ENCODE peak calls at places on chromosomes 5 and 9, in nine cellular contexts. One of them, this sample, is unnamed. For H3K4me1 and H3K27me3, the result is how much of the 10 kb centered on the place peaks cover.

GRCh38 chr9:11206925-11207324 is 594.1 kb upstream of the PTPRD start:
- DNase-seq in A673: no peak
- DNase-seq in stomach: no peak
- DNase-seq in osteoblast: no peak
- DNase-seq in mesendoderm: no peak
- DNase-seq in CD8-positive, alpha-beta T cell: no peak
- DNase-seq in CD4-positive, alpha-beta memory T cell: no peak
- DNase-seq in ascending aorta: no peak
- DNase-seq in colonic mucosa: no peak
- DNase-seq in this sample: no peak

GRCh38 chr5:104297076-104297475 is 734.5 kb upstream of the NUDT12 start:
- DNase-seq in A673: peak
- DNase-seq in stomach: no peak
- DNase-seq in osteoblast: peak
- DNase-seq in mesendoderm: peak
- DNase-seq in CD8-positive, alpha-beta T cell: no peak
- DNase-seq in CD4-positive, alpha-beta memory T cell: no peak
- DNase-seq in ascending aorta: no peak
- DNase-seq in colonic mucosa: no peak
- DNase-seq in this sample: no peak

GRCh38 chr5:125198270-125198974 is 452.0 kb upstream of the ZNF608 start:
- DNase-seq in A673: peak
- DNase-seq in stomach: peak
- DNase-seq in osteoblast: peak
- DNase-seq in mesendoderm: no peak
- DNase-seq in CD8-positive, alpha-beta T cell: no peak
- DNase-seq in CD4-positive, alpha-beta memory T cell: no peak
- DNase-seq in ascending aorta: peak
- DNase-seq in colonic mucosa: peak
- DNase-seq in this sample: peak

GRCh38 chr5:45093377-45093776 is 284.6 kb downstream of the MRPS30 start:
- DNase-seq in A673: no peak
- DNase-seq in stomach: no peak
- DNase-seq in osteoblast: no peak
- DNase-seq in mesendoderm: no peak
- DNase-seq in CD8-positive, alpha-beta T cell: no peak
- DNase-seq in CD4-positive, alpha-beta memory T cell: no peak
- DNase-seq in ascending aorta: no peak
- DNase-seq in colonic mucosa: no peak
- DNase-seq in this sample: no peak

GRCh38 chr5:9815051-9815450 is 184.9 kb upstream of the TAS2R1 start:
- DNase-seq in A673: no peak
- DNase-seq in stomach: no peak
- DNase-seq in osteoblast: no peak
- DNase-seq in mesendoderm: peak
- DNase-seq in CD8-positive, alpha-beta T cell: no peak
- DNase-seq in CD4-positive, alpha-beta memory T cell: no peak
- DNase-seq in ascending aorta: no peak
- DNase-seq in colonic mucosa: no peak
- DNase-seq in this sample: no peak

GRCh38 chr9:101486693-101487442 is 46.8 kb upstream of the RNF20 start:
- DNase-seq in A673: peak
- DNase-seq in stomach: peak
- DNase-seq in osteoblast: peak
- DNase-seq in mesendoderm: peak
- DNase-seq in CD8-positive, alpha-beta T cell: no peak
- DNase-seq in CD4-positive, alpha-beta memory T cell: no peak
- DNase-seq in ascending aorta: peak
- DNase-seq in colonic mucosa: peak
- DNase-seq in this sample: peak

GRCh38 chr9:12784461-12785250 is 9.8 kb downstream of the LURAP1L start:
- DNase-seq in A673: no peak
- DNase-seq in stomach: peak
- DNase-seq in osteoblast: peak
- DNase-seq in mesendoderm: peak
- DNase-seq in CD8-positive, alpha-beta T cell: no peak
- DNase-seq in CD4-positive, alpha-beta memory T cell: no peak
- DNase-seq in ascending aorta: peak
- DNase-seq in colonic mucosa: peak
- DNase-seq in this sample: no peak

GRCh38 chr5:143554918-143555477 is 151.5 kb upstream of the NR3C1 start:
- DNase-seq in A673: no peak
- DNase-seq in stomach: no peak
- DNase-seq in osteoblast: peak
- DNase-seq in mesendoderm: no peak
- DNase-seq in CD8-positive, alpha-beta T cell: no peak
- DNase-seq in CD4-positive, alpha-beta memory T cell: no peak
- DNase-seq in ascending aorta: no peak
- DNase-seq in colonic mucosa: no peak
- DNase-seq in this sample: no peak

GRCh38 chr5:109877670-109878045 is 187.9 kb downstream of the MAN2A1 start:
- DNase-seq in A673: no peak
- DNase-seq in stomach: no peak
- DNase-seq in osteoblast: no peak
- DNase-seq in mesendoderm: no peak
- DNase-seq in CD8-positive, alpha-beta T cell: no peak
- DNase-seq in CD4-positive, alpha-beta memory T cell: no peak
- DNase-seq in ascending aorta: no peak
- DNase-seq in colonic mucosa: no peak
- DNase-seq in this sample: no peak

GRCh38 chr9:17134843-17135577 is at the start of gene CNTLN:
- DNase-seq in A673: peak
- DNase-seq in stomach: peak
- DNase-seq in osteoblast: peak
- DNase-seq in mesendoderm: peak
- DNase-seq in CD8-positive, alpha-beta T cell: no peak
- DNase-seq in CD4-positive, alpha-beta memory T cell: peak
- DNase-seq in ascending aorta: peak
- DNase-seq in colonic mucosa: peak
- DNase-seq in this sample: peak

GRCh38 chr5:140605879-140606278 is 27.1 kb downstream of the CD14 start:
- DNase-seq in A673: no peak
- DNase-seq in stomach: no peak
- DNase-seq in osteoblast: no peak
- DNase-seq in mesendoderm: no peak
- DNase-seq in CD8-positive, alpha-beta T cell: no peak
- DNase-seq in CD4-positive, alpha-beta memory T cell: no peak
- DNase-seq in ascending aorta: no peak
- DNase-seq in colonic mucosa: no peak
- DNase-seq in this sample: no peak

GRCh38 chr5:84058561-84058960 is 326.1 kb downstream of the EDIL3 start:
- DNase-seq in A673: no peak
- DNase-seq in stomach: no peak
- DNase-seq in osteoblast: no peak
- DNase-seq in mesendoderm: no peak
- DNase-seq in CD8-positive, alpha-beta T cell: no peak
- DNase-seq in CD4-positive, alpha-beta memory T cell: no peak
- DNase-seq in ascending aorta: no peak
- DNase-seq in colonic mucosa: no peak
- DNase-seq in this sample: no peak

GRCh38 chr5:125394661-125395280 is 648.3 kb upstream of the ZNF608 start:
- DNase-seq in A673: no peak
- DNase-seq in stomach: no peak
- DNase-seq in osteoblast: no peak
- DNase-seq in mesendoderm: no peak
- DNase-seq in CD8-positive, alpha-beta T cell: no peak
- DNase-seq in CD4-positive, alpha-beta memory T cell: no peak
- DNase-seq in ascending aorta: no peak
- DNase-seq in colonic mucosa: no peak
- DNase-seq in this sample: no peak

DNA sequence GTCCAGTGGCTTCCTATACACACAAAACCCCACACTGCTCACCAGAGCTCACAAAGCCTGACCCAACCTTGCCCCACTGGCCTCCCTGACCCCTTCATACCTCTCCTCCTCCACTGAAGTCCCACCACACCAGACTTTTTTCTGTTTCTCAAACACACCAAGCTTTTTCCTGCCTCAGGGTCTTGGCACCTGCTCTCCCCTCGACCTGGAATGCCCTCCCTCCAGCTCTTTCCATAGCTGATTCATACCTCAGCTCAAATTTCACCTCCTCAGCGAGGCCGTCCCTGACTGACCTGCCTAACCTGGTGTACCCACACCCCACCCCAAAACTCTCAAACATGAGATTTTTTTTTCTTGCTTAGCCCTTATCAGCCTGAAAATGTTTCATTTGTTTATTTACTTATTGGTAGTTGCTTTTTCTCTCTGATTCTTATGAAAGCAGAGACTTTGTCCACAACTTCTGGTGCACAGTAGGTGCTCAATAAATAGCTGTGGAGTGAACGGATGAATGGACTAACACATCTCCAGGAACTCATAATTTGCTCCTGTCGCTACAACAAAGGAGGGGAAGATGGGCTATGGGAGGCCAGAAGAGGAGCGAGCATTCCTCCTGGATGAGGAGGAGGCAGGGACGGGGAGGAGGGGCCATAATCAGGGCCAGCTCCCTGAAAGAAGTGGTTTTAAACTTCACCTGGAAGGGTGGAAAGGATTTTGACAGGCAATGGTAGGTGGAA is 84.3 kb downstream of the SH3TC2 start:
- DNase-seq in A673: no peak
- DNase-seq in stomach: no peak
- DNase-seq in osteoblast: no peak
- DNase-seq in mesendoderm: no peak
- DNase-seq in CD8-positive, alpha-beta T cell: no peak
- DNase-seq in CD4-positive, alpha-beta memory T cell: no peak
- DNase-seq in ascending aorta: no peak
- DNase-seq in colonic mucosa: no peak
- DNase-seq in this sample: no peak
- H3K27ac ChIP-seq in A673: no peak
- H3K27ac ChIP-seq in stomach: peak
- H3K27ac ChIP-seq in osteoblast: no peak
- H3K27ac ChIP-seq in mesendoderm: no peak
- H3K27ac ChIP-seq in CD8-positive, alpha-beta T cell: no peak
- H3K27ac ChIP-seq in CD4-positive, alpha-beta memory T cell: no peak
- H3K27ac ChIP-seq in ascending aorta: no peak
- H3K27ac ChIP-seq in colonic mucosa: no peak
- H3K27ac ChIP-seq in this sample: no peak

DNA sequence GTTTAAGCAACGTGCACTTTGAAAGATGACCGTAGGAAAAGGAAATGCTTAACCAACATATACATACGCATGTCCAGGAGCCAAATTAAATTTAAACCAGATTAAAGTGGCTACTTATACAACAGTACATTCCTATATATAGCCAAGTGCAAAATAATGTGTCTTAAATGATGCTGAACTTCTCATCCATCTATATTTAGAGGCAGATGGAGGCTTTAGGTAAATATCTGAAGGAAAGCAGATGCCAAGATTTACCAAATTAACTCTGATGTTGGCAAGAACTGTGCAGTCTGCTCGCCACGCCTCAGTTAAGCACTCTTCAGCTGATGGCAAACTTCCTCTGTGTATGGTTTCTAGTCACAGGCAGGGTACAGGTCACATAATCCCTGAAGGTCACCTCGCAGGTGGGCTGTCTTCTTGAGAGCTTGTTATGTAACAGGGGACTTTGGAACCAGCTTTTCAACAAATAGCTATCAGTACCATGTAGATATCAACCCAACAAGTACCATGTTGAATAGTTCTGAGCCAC is 8.6 kb downstream of the GCNT4 start:
- DNase-seq in A673: no peak
- DNase-seq in stomach: no peak
- DNase-seq in osteoblast: no peak
- DNase-seq in mesendoderm: no peak
- DNase-seq in CD8-positive, alpha-beta T cell: no peak
- DNase-seq in CD4-positive, alpha-beta memory T cell: no peak
- DNase-seq in ascending aorta: no peak
- DNase-seq in colonic mucosa: no peak
- DNase-seq in this sample: no peak
- H3K4me1 ChIP-seq in A673: under half
- H3K4me1 ChIP-seq in stomach: under half
- H3K4me1 ChIP-seq in osteoblast: under half
- H3K4me1 ChIP-seq in mesendoderm: under half
- H3K4me1 ChIP-seq in CD8-positive, alpha-beta T cell: under half
- H3K4me1 ChIP-seq in CD4-positive, alpha-beta memory T cell: under half
- H3K4me1 ChIP-seq in ascending aorta: under half
- H3K4me1 ChIP-seq in colonic mucosa: under half
- H3K4me1 ChIP-seq in this sample: under half

DNA sequence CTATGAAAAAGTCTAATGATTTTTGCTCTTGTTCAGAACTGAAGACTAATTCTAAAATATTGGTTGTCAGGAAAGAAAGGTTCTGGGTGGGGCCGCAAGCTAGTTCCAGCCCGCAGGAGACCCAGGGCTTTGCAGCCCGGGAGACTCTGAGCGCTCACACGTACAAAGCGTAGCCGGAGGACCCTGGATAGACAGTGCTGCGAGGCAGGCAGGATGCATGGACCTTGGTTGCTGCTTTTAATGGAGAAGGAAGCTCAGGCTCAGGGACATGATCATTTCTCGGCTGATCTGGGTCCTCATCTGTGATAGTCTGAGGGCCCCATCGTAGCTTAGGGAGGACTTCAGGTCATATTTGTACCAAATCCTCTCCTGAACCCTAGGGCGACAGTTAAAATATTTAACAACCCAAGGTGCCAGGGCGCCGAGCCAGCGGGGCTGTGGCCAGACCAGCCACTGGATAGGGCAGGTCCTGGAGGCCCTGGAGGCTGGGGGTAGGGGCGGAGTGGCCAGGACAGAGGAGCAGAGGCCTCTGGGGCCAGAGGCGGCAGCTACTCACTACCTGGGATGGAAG is 70.1 kb upstream of the UNC5A start:
- DNase-seq in A673: no peak
- DNase-seq in stomach: peak
- DNase-seq in osteoblast: peak
- DNase-seq in mesendoderm: no peak
- DNase-seq in CD8-positive, alpha-beta T cell: no peak
- DNase-seq in CD4-positive, alpha-beta memory T cell: no peak
- DNase-seq in ascending aorta: peak
- DNase-seq in colonic mucosa: peak
- DNase-seq in this sample: no peak
- H3K27me3 ChIP-seq in A673: under half
- H3K27me3 ChIP-seq in stomach: half or more
- H3K27me3 ChIP-seq in osteoblast: half or more
- H3K27me3 ChIP-seq in mesendoderm: under half
- H3K27me3 ChIP-seq in CD8-positive, alpha-beta T cell: under half
- H3K27me3 ChIP-seq in CD4-positive, alpha-beta memory T cell: under half
- H3K27me3 ChIP-seq in ascending aorta: under half
- H3K27me3 ChIP-seq in colonic mucosa: under half
- H3K27me3 ChIP-seq in this sample: under half

DNA sequence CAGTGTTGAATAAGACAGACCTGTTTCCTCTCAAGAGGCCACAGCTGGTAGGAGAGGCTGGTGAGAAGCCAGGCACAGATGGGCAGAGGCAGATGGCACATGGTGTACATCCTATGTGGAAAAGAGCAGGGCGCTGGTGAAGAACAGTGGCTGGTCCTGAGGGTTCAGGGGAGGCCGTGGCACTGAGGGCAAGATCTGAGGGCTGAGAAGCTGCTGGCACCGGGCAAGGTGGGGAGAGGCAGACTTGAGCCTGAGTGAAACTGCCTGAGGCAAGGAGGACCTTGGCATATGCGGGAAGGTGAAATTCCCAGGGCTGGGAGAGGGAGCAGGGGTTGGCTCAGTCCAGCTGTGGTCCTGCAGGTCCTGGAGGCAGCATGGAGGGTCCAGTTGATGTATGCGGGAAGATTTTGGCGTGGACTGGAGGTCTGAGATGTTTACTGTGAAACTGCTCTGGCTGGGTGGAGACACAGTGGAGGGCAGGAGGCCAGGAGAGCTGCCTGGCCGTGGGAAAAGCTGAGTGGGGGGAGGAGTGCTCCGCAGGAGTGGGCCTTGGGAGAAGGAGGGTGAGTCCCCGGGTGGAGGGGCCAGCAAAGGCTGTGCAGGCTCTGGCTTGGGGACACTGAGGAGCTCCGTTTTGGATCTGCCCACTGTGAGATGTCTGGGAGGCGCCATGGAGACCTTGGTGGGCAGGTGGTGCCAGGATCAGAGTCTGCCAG is 2.6 kb downstream of the MAN1B1 start:
- DNase-seq in A673: no peak
- DNase-seq in stomach: no peak
- DNase-seq in osteoblast: peak
- DNase-seq in mesendoderm: no peak
- DNase-seq in CD8-positive, alpha-beta T cell: no peak
- DNase-seq in CD4-positive, alpha-beta memory T cell: no peak
- DNase-seq in ascending aorta: no peak
- DNase-seq in colonic mucosa: no peak
- DNase-seq in this sample: no peak
- H3K27ac ChIP-seq in A673: no peak
- H3K27ac ChIP-seq in stomach: no peak
- H3K27ac ChIP-seq in osteoblast: no peak
- H3K27ac ChIP-seq in mesendoderm: no peak
- H3K27ac ChIP-seq in CD8-positive, alpha-beta T cell: no peak
- H3K27ac ChIP-seq in CD4-positive, alpha-beta memory T cell: no peak
- H3K27ac ChIP-seq in ascending aorta: no peak
- H3K27ac ChIP-seq in colonic mucosa: no peak
- H3K27ac ChIP-seq in this sample: no peak